ENCODE peak calls at places on chromosomes 16 and 17, in seven cellular contexts. N, V, L, B, O, A and Z are unnamed samples.

GRCh38 chr16:80746231-80746630 is 58.2 kb downstream of the CDYL2 start:
- DNase-seq in O (no peak), A (peak), V (no peak), B (no peak), N (no peak), L (peak), Z (no peak)

GRCh38 chr17:42598905-42599304 is 10.3 kb downstream of the RETREG3 start:
- DNase-seq in N (no peak), B (no peak), O (no peak), A (peak), V (no peak), L (peak), Z (no peak)

GRCh38 chr16:89173629-89173921 is 2.0 kb downstream of the CDH15 start:
- DNase-seq in A (no peak), O (no peak), L (no peak), B (no peak), N (no peak), V (no peak), Z (no peak)

GRCh38 chr17:57874058-57874419 is 24.2 kb upstream of the MRPS23 start:
- DNase-seq in N (no peak), O (no peak), B (no peak), L (no peak), A (no peak), V (no peak), Z (no peak)

GRCh38 chr16:68445458-68445857 is 2.9 kb downstream of the SMPD3 start:
- DNase-seq in L (peak), B (peak), O (peak), N (no peak), V (peak), A (peak), Z (peak)

GRCh38 chr16:84911490-84912216 is 91.9 kb downstream of the CRISPLD2 start:
- DNase-seq in O (no peak), L (peak), A (no peak), V (no peak), B (no peak), N (no peak), Z (no peak)

GRCh38 chr17:30415491-30415890 is 36.8 kb downstream of the CPD start:
- DNase-seq in L (peak), A (no peak), B (no peak), V (peak), O (no peak), N (no peak), Z (no peak)

GRCh38 chr16:56869513-56870270 is 4.7 kb downstream of the SLC12A3 start:
- DNase-seq in V (peak), L (peak), B (no peak), N (peak), O (peak), A (no peak), Z (peak)

GRCh38 chr17:65684631-65685030 is 123.2 kb upstream of the AXIN2 start:
- DNase-seq in N (no peak), L (peak), O (no peak), B (no peak), V (no peak), A (no peak), Z (no peak)

GRCh38 chr16:12569061-12569460 is 234.6 kb downstream of the CPPED1 start:
- DNase-seq in B (no peak), V (no peak), A (no peak), N (no peak), O (no peak), L (no peak), Z (no peak)

GRCh38 chr17:8781784-8782575 is 17.2 kb downstream of the MFSD6L start:
- DNase-seq in L (no peak), N (no peak), O (no peak), A (no peak), B (no peak), V (no peak), Z (no peak)

GRCh38 chr17:43900858-43901754 is 6.2 kb downstream of the MPP2 start:
- DNase-seq in L (peak), V (no peak), O (no peak), A (no peak), B (no peak), N (no peak), Z (no peak)

GRCh38 chr16:68370921-68371651 is 60.3 kb downstream of the PRMT7 start:
- DNase-seq in L (no peak), B (no peak), N (peak), V (no peak), A (no peak), O (no peak), Z (no peak)

GRCh38 chr16:17367932-17368331 is 102.8 kb downstream of the XYLT1 start:
- DNase-seq in L (peak), V (peak), A (no peak), O (no peak), B (no peak), N (no peak), Z (no peak)